ENCODE peak calls at places on chromosomes 2 and 18, in eight cellular contexts. E is H1, H is sigmoid colon, K is transverse colon, U is suprapubic skin, N is endothelial cell of umbilical vein, D is vagina, I is HCT116. R is an unnamed sample. For H3K9me3, the result is how much of the 10 kb centered on the place peaks cover.

GRCh38 chr2:120712180-120712678 is 23.4 kb upstream of the GLI2 start:
- DNase-seq in D (no peak), I (no peak), K (no peak), U (no peak), H (no peak), E (no peak), N (no peak), R (no peak)

GRCh38 chr2:170930132-170931109 is 1.4 kb downstream of the GORASP2 start:
- DNase-seq in K (peak), H (no peak), E (no peak), I (peak), D (no peak), U (no peak), N (peak), R (no peak)

GRCh38 chr2:149418065-149418464 is 87.7 kb downstream of the LYPD6 start:
- DNase-seq in K (no peak), E (no peak), I (no peak), D (no peak), U (no peak), N (peak), H (no peak), R (no peak)

GRCh38 chr2:161166538-161167409 is 6.5 kb downstream of the TANK start:
- DNase-seq in I (peak), U (no peak), K (no peak), H (no peak), E (no peak), N (no peak), D (no peak), R (no peak)

GRCh38 chr2:187594801-187595200 is 40.6 kb upstream of the TFPI start:
- DNase-seq in U (no peak), H (no peak), N (peak), I (no peak), K (no peak), D (no peak), E (no peak), R (no peak)

GRCh38 chr2:27842894-27843293 is 47.3 kb downstream of the RBKS start:
- DNase-seq in D (no peak), E (no peak), I (no peak), K (no peak), H (no peak), N (no peak), U (no peak), R (no peak)

GRCh38 chr2:1907849-1908533 is 163.7 kb upstream of the PXDN start:
- DNase-seq in N (no peak), K (no peak), H (no peak), U (no peak), D (peak), I (no peak), E (no peak), R (no peak)

GRCh38 chr2:121006783-121007489 is 271.3 kb downstream of the GLI2 start:
- DNase-seq in U (no peak), H (no peak), K (no peak), N (no peak), D (peak), I (no peak), E (no peak), R (no peak)

GRCh38 chr2:72984172-72984671 is 66.9 kb downstream of the EMX1 start:
- DNase-seq in K (no peak), H (no peak), E (no peak), N (no peak), U (no peak), I (no peak), D (no peak), R (no peak)

GRCh38 chr18:8601277-8602032 is 7.8 kb upstream of the RAB12 start:
- DNase-seq in K (no peak), D (no peak), N (no peak), H (no peak), E (no peak), U (no peak), I (no peak), R (no peak)

GRCh38 chr2:81872043-81872442 is 1567.5 kb upstream of the LRRTM1 start:
- DNase-seq in N (no peak), H (no peak), K (no peak), U (no peak), E (no peak), I (no peak), D (no peak), R (no peak)

GRCh38 chr18:31504455-31505147 is 6.6 kb downstream of the DSG2 start:
- DNase-seq in E (no peak), K (no peak), I (no peak), U (no peak), D (no peak), H (no peak), N (no peak), R (no peak)

GRCh38 chr2:230664128-230664527 is 48.5 kb upstream of the CAB39 start:
- DNase-seq in U (no peak), H (no peak), D (no peak), I (no peak), E (no peak), K (no peak), N (no peak), R (no peak)

GRCh38 chr18:7896164-7896563 is 329.0 kb downstream of the PTPRM start:
- DNase-seq in H (no peak), K (no peak), I (no peak), E (no peak), U (no peak), D (no peak), N (no peak), R (peak)

GRCh38 chr2:10048501-10049171 is 5.3 kb downstream of the KLF11 start:
- DNase-seq in N (peak), D (no peak), U (no peak), I (peak), K (no peak), E (no peak), H (no peak), R (peak)

GRCh38 chr2:235430366-235431083 is 63.3 kb upstream of the AGAP1 start:
- DNase-seq in I (no peak), H (no peak), E (no peak), U (no peak), D (no peak), K (no peak), N (no peak), R (no peak)

GRCh38 chr18:7945882-7946281 is 378.8 kb downstream of the PTPRM start:
- DNase-seq in K (no peak), I (no peak), E (no peak), N (peak), U (no peak), H (peak), D (no peak), R (no peak)

GRCh38 chr2:95121495-95122196 is at the start of gene MRPS5:
- DNase-seq in I (peak), U (peak), E (peak), D (no peak), N (peak), K (peak), H (peak), R (no peak)

GRCh38 chr2:107312240-107312639 is 426.3 kb upstream of the ST6GAL2 start:
- DNase-seq in E (no peak), U (no peak), K (no peak), D (no peak), N (no peak), H (no peak), I (no peak), R (no peak)

GRCh38 chr2:43133708-43134570 is 92.5 kb downstream of the ZFP36L2 start:
- DNase-seq in U (no peak), K (peak), H (no peak), D (no peak), E (no peak), I (no peak), N (no peak), R (no peak)

GRCh38 chr2:56012216-56012615 is 88.6 kb upstream of the EFEMP1 start:
- DNase-seq in U (no peak), K (no peak), D (no peak), I (no peak), H (no peak), N (peak), E (no peak), R (no peak)

GRCh38 chr2:29269095-29270090 is 154.2 kb downstream of the CLIP4 start:
- DNase-seq in H (peak), D (no peak), E (no peak), K (no peak), U (no peak), I (no peak), N (no peak), R (peak)

GRCh38 chr18:59567445-59567844 is 129.8 kb downstream of the CCBE1 start:
- DNase-seq in D (no peak), H (no peak), U (no peak), N (no peak), K (no peak), E (no peak), I (no peak), R (no peak)

GRCh38 chr18:64330161-64330560 is 181.3 kb upstream of the LINC00305 start:
- DNase-seq in D (no peak), H (no peak), E (no peak), N (peak), K (no peak), U (no peak), I (no peak), R (no peak)

GRCh38 chr2:69771461-69771860 is 29.5 kb downstream of the ANXA4 start:
- DNase-seq in E (no peak), I (no peak), N (no peak), H (no peak), K (no peak), U (no peak), D (no peak), R (no peak)

GRCh38 chr2:214575030-214575949 is 164.4 kb downstream of the VWC2L start:
- DNase-seq in H (no peak), E (no peak), I (no peak), D (no peak), K (no peak), U (no peak), N (no peak), R (no peak)

GRCh38 chr18:67615876-67616275 is 99.4 kb upstream of the DSEL start:
- DNase-seq in K (no peak), N (no peak), H (no peak), E (no peak), U (no peak), I (no peak), D (no peak), R (no peak)

GRCh38 chr2:14779252-14779651 is 146.7 kb downstream of the LRATD1 start:
- DNase-seq in H (no peak), D (no peak), K (no peak), E (no peak), U (no peak), N (no peak), I (no peak), R (no peak)

GRCh38 chr2:40325111-40325510 is 126.8 kb downstream of the SLC8A1 start:
- DNase-seq in U (no peak), H (no peak), N (peak), D (no peak), I (no peak), K (no peak), E (no peak), R (no peak)

GRCh38 chr2:120761164-120761861 is 25.6 kb downstream of the GLI2 start:
- DNase-seq in I (no peak), K (peak), U (peak), E (no peak), N (no peak), H (peak), D (no peak), R (no peak)

GRCh38 chr2:138615257-138615656 is 113.7 kb downstream of the SPOPL start:
- DNase-seq in E (no peak), D (no peak), U (no peak), I (no peak), K (no peak), N (no peak), H (no peak), R (no peak)

GRCh38 chr2:107808986-107809385 is 17.7 kb upstream of the RGPD4 start:
- DNase-seq in H (no peak), N (no peak), K (no peak), D (no peak), E (no peak), I (no peak), U (no peak), R (no peak)

GRCh38 chr2:134625311-134625710 is 93.5 kb downstream of the TMEM163 start:
- DNase-seq in N (no peak), D (no peak), H (no peak), K (no peak), E (no peak), U (no peak), I (no peak), R (no peak)

DNA sequence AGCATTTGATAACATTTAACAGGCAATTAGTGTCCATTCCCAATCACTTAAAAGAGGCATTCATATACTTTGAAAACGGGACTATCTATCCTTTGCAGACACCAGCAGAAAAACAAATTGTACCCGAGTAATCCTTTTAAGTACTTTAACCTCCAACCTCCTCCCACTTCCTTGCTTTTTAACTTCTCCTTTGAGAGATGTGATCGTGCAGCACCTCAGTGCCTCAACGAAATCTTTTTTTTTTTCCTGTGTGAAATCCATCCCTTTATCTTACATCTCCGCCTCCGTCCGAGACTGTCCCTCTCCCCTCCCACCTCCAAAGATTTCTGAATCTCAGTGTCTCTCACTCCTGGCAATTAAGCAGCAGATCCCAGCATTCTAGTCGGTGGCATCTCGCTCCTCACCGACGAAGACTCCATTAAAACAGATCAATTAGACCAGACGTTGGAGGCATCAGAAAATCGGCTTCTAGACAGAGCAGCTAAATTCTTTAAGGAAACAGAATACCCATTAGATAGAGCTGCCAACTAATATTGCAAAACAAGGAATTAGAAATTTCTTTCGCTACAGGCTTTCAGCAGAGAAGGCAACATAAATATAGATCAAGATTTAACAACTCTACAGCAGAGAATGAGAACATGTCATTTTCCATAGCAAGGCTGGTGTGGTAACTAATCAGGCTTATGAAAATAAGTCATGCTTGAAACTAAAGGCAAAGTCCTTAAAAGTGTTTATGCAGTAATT is 1.9 kb upstream of the TMEFF2 start:
- DNase-seq in I (no peak), H (no peak), U (no peak), N (peak), K (no peak), D (no peak), E (no peak), R (no peak)
- H3K4me3 ChIP-seq in I (peak), H (no peak), U (peak), N (no peak), K (no peak), D (no peak), E (peak), R (peak)

GRCh38 chr2:222436040-222436413 is 11.7 kb downstream of the SGPP2 start:
- DNase-seq in U (no peak), E (no peak), K (no peak), N (no peak), H (no peak), I (no peak), D (peak), R (no peak)

GRCh38 chr2:222442665-222443064 is 18.3 kb downstream of the SGPP2 start:
- DNase-seq in H (no peak), I (no peak), K (no peak), N (no peak), E (no peak), D (no peak), U (no peak), R (peak)

GRCh38 chr2:222440670-222441422 is 16.5 kb downstream of the SGPP2 start:
- DNase-seq in D (no peak), K (no peak), U (no peak), I (no peak), N (peak), H (no peak), E (no peak), R (no peak)

GRCh38 chr2:222434204-222434603 is 9.9 kb downstream of the SGPP2 start:
- DNase-seq in E (no peak), N (no peak), I (no peak), D (peak), U (no peak), K (no peak), H (no peak), R (no peak)

DNA sequence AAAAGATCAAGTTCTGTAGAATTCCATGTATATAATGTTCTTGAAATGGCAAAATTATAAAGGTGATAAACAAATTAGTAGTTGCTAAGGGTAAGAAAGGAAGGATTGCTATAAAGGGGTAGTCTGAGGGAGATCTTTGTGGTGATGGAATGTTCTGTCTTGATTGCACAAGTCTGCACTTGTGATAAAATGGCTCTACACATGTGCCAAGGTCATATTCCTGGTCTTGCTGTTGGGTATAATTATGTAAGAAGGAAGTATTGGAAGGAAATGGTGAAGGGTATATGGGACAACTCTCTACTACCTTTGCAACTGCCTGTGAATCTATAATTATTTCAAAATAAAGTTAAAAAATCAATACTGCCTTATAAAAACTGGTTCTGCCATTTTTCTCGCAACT is 15.3 kb downstream of the SGPP2 start:
- DNase-seq in H (no peak), U (no peak), K (no peak), D (no peak), N (no peak), E (no peak), I (no peak), R (no peak)
- H3K9me3 ChIP-seq in H (under half), U (under half), K (under half), D (under half), N (under half), E (under half), I (under half), R (under half)

GRCh38 chr18:78984941-78985784 is 5.5 kb downstream of the SALL3 start:
- DNase-seq in I (no peak), H (no peak), N (no peak), E (no peak), U (no peak), K (no peak), D (peak), R (no peak)
- TF ChIP-seq POLR2AphosphoS5 in I (no peak), H (no peak), N (no peak), E (peak), U (no peak), K (no peak), D (no peak), R (no peak)

GRCh38 chr2:86788881-86789686 is 1.6 kb downstream of the CD8A start:
- DNase-seq in N (no peak), E (peak), K (no peak), D (no peak), I (no peak), U (no peak), H (no peak), R (no peak)
- H3K4me3 ChIP-seq in N (no peak), E (peak), K (no peak), D (peak), I (no peak), U (peak), H (no peak), R (no peak)

DNA sequence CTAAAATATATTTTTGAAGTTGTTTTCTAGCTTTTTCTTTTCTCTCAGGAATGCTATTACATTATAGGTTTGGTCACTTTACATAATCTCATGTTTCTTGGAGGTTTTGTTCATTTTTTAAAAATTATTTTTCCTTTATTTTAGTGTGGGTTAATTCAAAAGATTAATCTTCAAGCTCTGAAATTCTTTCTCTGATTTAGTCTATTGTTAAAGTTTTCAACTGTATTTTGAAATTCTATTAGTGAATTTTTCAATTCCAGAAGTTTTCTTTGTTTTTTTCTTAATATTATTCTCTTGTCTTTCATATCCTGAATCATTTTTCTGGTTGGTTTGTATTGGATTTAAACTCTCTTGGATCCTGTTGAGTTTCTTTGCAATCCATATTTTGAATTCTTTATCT is 80.4 kb downstream of the MSTN start:
- DNase-seq in U (no peak), N (no peak), E (no peak), K (no peak), D (no peak), I (no peak), H (no peak), R (no peak)
- H3K9me3 ChIP-seq in U (under half), N (under half), E (under half), K (under half), D (under half), I (under half), H (under half), R (under half)

DNA sequence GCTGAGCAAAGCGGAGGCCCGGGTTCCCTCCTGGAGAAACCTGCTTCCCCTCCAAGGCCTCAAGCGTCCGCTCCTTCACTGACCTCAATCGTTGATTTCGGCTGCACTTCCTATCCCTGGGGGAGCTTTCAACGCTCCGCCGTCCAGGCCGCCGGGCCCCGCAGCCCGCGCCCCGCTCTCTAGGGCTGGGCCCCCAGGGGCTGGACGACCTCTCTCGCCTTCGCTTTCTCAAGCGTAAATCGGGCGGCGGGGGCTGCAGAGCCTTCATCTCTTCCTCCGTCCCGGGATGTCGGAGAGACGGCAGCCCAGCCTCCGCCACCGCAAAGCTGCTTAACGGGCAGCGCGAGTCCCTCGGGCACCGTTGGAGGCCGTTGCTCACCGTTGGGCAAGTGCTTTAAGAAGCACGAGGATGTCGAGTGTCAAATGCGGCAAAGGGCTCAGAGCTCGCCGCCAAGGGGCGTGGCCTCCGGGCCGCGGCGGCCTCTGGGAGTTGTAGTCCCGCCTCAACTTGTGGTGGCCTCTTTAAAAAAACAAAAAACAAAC is 8.5 kb downstream of the HES6 start:
- DNase-seq in E (peak), U (no peak), K (peak), I (no peak), N (peak), D (no peak), H (peak), R (no peak)
- TF ChIP-seq POLR2AphosphoS5 in E (no peak), U (no peak), K (peak), I (no peak), N (no peak), D (peak), H (peak), R (no peak)

GRCh38 chr2:155372969-155373368 is 674.5 kb downstream of the KCNJ3 start:
- DNase-seq in H (no peak), I (peak), U (no peak), N (peak), K (no peak), E (no peak), D (no peak), R (peak)
- H3K4me3 ChIP-seq in H (no peak), I (no peak), U (no peak), N (no peak), K (no peak), E (no peak), D (no peak), R (no peak)

GRCh38 chr18:58470292-58470691 is 158.6 kb downstream of the ALPK2 start:
- DNase-seq in H (no peak), I (no peak), U (no peak), E (no peak), D (no peak), N (no peak), K (no peak), R (no peak)
- H3K9me3 ChIP-seq in H (under half), I (under half), U (under half), E (under half), D (under half), N (under half), K (under half), R (under half)